ENCODE peak calls at places on chromosomes 13 and 19, in eight cellular contexts. One of them, this sample, is unnamed.

GRCh38 chr13:110620596-110620995 is 5.3 kb downstream of the NAXD start:
- DNase-seq in heart right ventricle: no peak
- DNase-seq in GM23338: no peak
- DNase-seq in neural crest cell: no peak
- DNase-seq in fibroblast of lung: no peak
- DNase-seq in left ventricle myocardium inferior: no peak
- DNase-seq in pancreas: no peak
- DNase-seq in IMR-90: no peak
- DNase-seq in this sample: no peak

GRCh38 chr19:3690551-3691371 is 9.5 kb downstream of the PIP5K1C start:
- DNase-seq in heart right ventricle: no peak
- DNase-seq in GM23338: no peak
- DNase-seq in neural crest cell: no peak
- DNase-seq in fibroblast of lung: no peak
- DNase-seq in left ventricle myocardium inferior: no peak
- DNase-seq in pancreas: no peak
- DNase-seq in IMR-90: no peak
- DNase-seq in this sample: no peak

GRCh38 chr19:4267101-4267900 is 11.8 kb upstream of the SHD start:
- DNase-seq in heart right ventricle: peak
- DNase-seq in GM23338: peak
- DNase-seq in neural crest cell: peak
- DNase-seq in fibroblast of lung: peak
- DNase-seq in left ventricle myocardium inferior: peak
- DNase-seq in pancreas: peak
- DNase-seq in IMR-90: peak
- DNase-seq in this sample: peak

GRCh38 chr19:45059258-45059965 is 16.9 kb downstream of the ZNF296 start:
- DNase-seq in heart right ventricle: peak
- DNase-seq in GM23338: peak
- DNase-seq in neural crest cell: peak
- DNase-seq in fibroblast of lung: peak
- DNase-seq in left ventricle myocardium inferior: peak
- DNase-seq in pancreas: no peak
- DNase-seq in IMR-90: peak
- DNase-seq in this sample: peak

GRCh38 chr19:32630338-32630737 is 44.6 kb downstream of the ANKRD27 start:
- DNase-seq in heart right ventricle: no peak
- DNase-seq in GM23338: peak
- DNase-seq in neural crest cell: no peak
- DNase-seq in fibroblast of lung: no peak
- DNase-seq in left ventricle myocardium inferior: no peak
- DNase-seq in pancreas: no peak
- DNase-seq in IMR-90: no peak
- DNase-seq in this sample: no peak

GRCh38 chr19:29772696-29773095 is 39.1 kb upstream of the CCNE1 start:
- DNase-seq in heart right ventricle: no peak
- DNase-seq in GM23338: no peak
- DNase-seq in neural crest cell: no peak
- DNase-seq in fibroblast of lung: no peak
- DNase-seq in left ventricle myocardium inferior: no peak
- DNase-seq in pancreas: no peak
- DNase-seq in IMR-90: no peak
- DNase-seq in this sample: no peak

GRCh38 chr13:22758245-22758644 is 422.5 kb upstream of the SGCG start:
- DNase-seq in heart right ventricle: no peak
- DNase-seq in GM23338: peak
- DNase-seq in neural crest cell: no peak
- DNase-seq in fibroblast of lung: no peak
- DNase-seq in left ventricle myocardium inferior: no peak
- DNase-seq in pancreas: no peak
- DNase-seq in IMR-90: no peak
- DNase-seq in this sample: no peak

GRCh38 chr13:110676511-110677204 is 29.3 kb downstream of the CARS2 start:
- DNase-seq in heart right ventricle: no peak
- DNase-seq in GM23338: no peak
- DNase-seq in neural crest cell: no peak
- DNase-seq in fibroblast of lung: no peak
- DNase-seq in left ventricle myocardium inferior: no peak
- DNase-seq in pancreas: no peak
- DNase-seq in IMR-90: no peak
- DNase-seq in this sample: no peak

GRCh38 chr19:32570081-32570785 is 10.8 kb upstream of the PDCD5 start:
- DNase-seq in heart right ventricle: no peak
- DNase-seq in GM23338: peak
- DNase-seq in neural crest cell: peak
- DNase-seq in fibroblast of lung: peak
- DNase-seq in left ventricle myocardium inferior: no peak
- DNase-seq in pancreas: no peak
- DNase-seq in IMR-90: peak
- DNase-seq in this sample: peak

GRCh38 chr13:85283408-85283807 is 515.8 kb downstream of the SLITRK6 start:
- DNase-seq in heart right ventricle: no peak
- DNase-seq in GM23338: no peak
- DNase-seq in neural crest cell: no peak
- DNase-seq in fibroblast of lung: no peak
- DNase-seq in left ventricle myocardium inferior: no peak
- DNase-seq in pancreas: no peak
- DNase-seq in IMR-90: no peak
- DNase-seq in this sample: no peak

GRCh38 chr13:43245374-43245964 is 222.1 kb downstream of the DNAJC15 start:
- DNase-seq in heart right ventricle: no peak
- DNase-seq in GM23338: no peak
- DNase-seq in neural crest cell: no peak
- DNase-seq in fibroblast of lung: peak
- DNase-seq in left ventricle myocardium inferior: no peak
- DNase-seq in pancreas: no peak
- DNase-seq in IMR-90: peak
- DNase-seq in this sample: no peak

GRCh38 chr19:5351731-5352228 is 11.2 kb upstream of the PTPRS start:
- DNase-seq in heart right ventricle: no peak
- DNase-seq in GM23338: no peak
- DNase-seq in neural crest cell: no peak
- DNase-seq in fibroblast of lung: no peak
- DNase-seq in left ventricle myocardium inferior: no peak
- DNase-seq in pancreas: no peak
- DNase-seq in IMR-90: no peak
- DNase-seq in this sample: no peak

GRCh38 chr13:44810067-44810840 is 179.0 kb downstream of the NUFIP1 start:
- DNase-seq in heart right ventricle: no peak
- DNase-seq in GM23338: no peak
- DNase-seq in neural crest cell: no peak
- DNase-seq in fibroblast of lung: no peak
- DNase-seq in left ventricle myocardium inferior: no peak
- DNase-seq in pancreas: no peak
- DNase-seq in IMR-90: no peak
- DNase-seq in this sample: no peak

GRCh38 chr19:44212865-44213346 is 574 bp downstream of the ZNF227 start:
- DNase-seq in heart right ventricle: no peak
- DNase-seq in GM23338: peak
- DNase-seq in neural crest cell: no peak
- DNase-seq in fibroblast of lung: peak
- DNase-seq in left ventricle myocardium inferior: no peak
- DNase-seq in pancreas: no peak
- DNase-seq in IMR-90: peak
- DNase-seq in this sample: no peak

GRCh38 chr13:109509154-109509905 is 277.1 kb downstream of the IRS2 start:
- DNase-seq in heart right ventricle: no peak
- DNase-seq in GM23338: no peak
- DNase-seq in neural crest cell: no peak
- DNase-seq in fibroblast of lung: peak
- DNase-seq in left ventricle myocardium inferior: no peak
- DNase-seq in pancreas: no peak
- DNase-seq in IMR-90: peak
- DNase-seq in this sample: no peak

GRCh38 chr13:72259528-72259927 is 392.5 kb upstream of the DACH1 start:
- DNase-seq in heart right ventricle: no peak
- DNase-seq in GM23338: no peak
- DNase-seq in neural crest cell: no peak
- DNase-seq in fibroblast of lung: no peak
- DNase-seq in left ventricle myocardium inferior: no peak
- DNase-seq in pancreas: no peak
- DNase-seq in IMR-90: no peak
- DNase-seq in this sample: no peak

GRCh38 chr13:90201198-90201597 is 1146.3 kb upstream of the MIR17HG start:
- DNase-seq in heart right ventricle: no peak
- DNase-seq in GM23338: no peak
- DNase-seq in neural crest cell: no peak
- DNase-seq in fibroblast of lung: peak
- DNase-seq in left ventricle myocardium inferior: no peak
- DNase-seq in pancreas: no peak
- DNase-seq in IMR-90: no peak
- DNase-seq in this sample: no peak

GRCh38 chr19:11435833-11436313 is 438 bp downstream of the PRKCSH start:
- DNase-seq in heart right ventricle: no peak
- DNase-seq in GM23338: peak
- DNase-seq in neural crest cell: no peak
- DNase-seq in fibroblast of lung: peak
- DNase-seq in left ventricle myocardium inferior: no peak
- DNase-seq in pancreas: peak
- DNase-seq in IMR-90: peak
- DNase-seq in this sample: no peak

GRCh38 chr19:2326699-2327360 is 1.6 kb downstream of the LSM7 start:
- DNase-seq in heart right ventricle: no peak
- DNase-seq in GM23338: no peak
- DNase-seq in neural crest cell: no peak
- DNase-seq in fibroblast of lung: no peak
- DNase-seq in left ventricle myocardium inferior: no peak
- DNase-seq in pancreas: peak
- DNase-seq in IMR-90: no peak
- DNase-seq in this sample: no peak

GRCh38 chr19:37929512-37929911 is 22.5 kb downstream of the SIPA1L3 start:
- DNase-seq in heart right ventricle: no peak
- DNase-seq in GM23338: peak
- DNase-seq in neural crest cell: no peak
- DNase-seq in fibroblast of lung: no peak
- DNase-seq in left ventricle myocardium inferior: no peak
- DNase-seq in pancreas: no peak
- DNase-seq in IMR-90: no peak
- DNase-seq in this sample: no peak

GRCh38 chr13:95474992-95475391 is 77.5 kb upstream of the CLDN10 start:
- DNase-seq in heart right ventricle: no peak
- DNase-seq in GM23338: peak
- DNase-seq in neural crest cell: no peak
- DNase-seq in fibroblast of lung: no peak
- DNase-seq in left ventricle myocardium inferior: no peak
- DNase-seq in pancreas: no peak
- DNase-seq in IMR-90: no peak
- DNase-seq in this sample: no peak
- TF ChIP-seq CTCF in heart right ventricle: no peak
- TF ChIP-seq CTCF in GM23338: peak
- TF ChIP-seq CTCF in neural crest cell: no peak
- TF ChIP-seq CTCF in fibroblast of lung: no peak
- TF ChIP-seq CTCF in left ventricle myocardium inferior: no peak
- TF ChIP-seq CTCF in pancreas: no peak
- TF ChIP-seq CTCF in IMR-90: no peak
- TF ChIP-seq CTCF in this sample: no peak

DNA sequence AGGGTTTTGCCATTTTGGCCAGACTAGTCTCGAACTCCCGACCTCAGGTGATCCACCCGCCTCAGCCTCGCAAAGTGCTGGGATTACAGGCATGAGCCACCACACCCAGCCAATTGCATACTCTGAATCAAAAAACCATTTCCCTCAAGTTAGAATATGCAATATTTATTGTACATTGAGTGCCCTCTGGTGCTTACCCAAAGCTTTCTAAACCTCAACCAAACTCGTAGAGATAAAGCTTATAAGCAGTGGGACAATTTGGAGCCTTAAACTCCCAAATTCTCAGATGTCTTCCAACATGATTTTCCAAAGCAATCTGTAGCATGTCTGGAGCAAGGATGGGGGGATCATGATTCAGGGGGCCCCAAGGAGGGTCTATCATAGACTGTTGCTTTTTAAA is 22.4 kb downstream of the RFXAP start:
- DNase-seq in heart right ventricle: no peak
- DNase-seq in GM23338: no peak
- DNase-seq in neural crest cell: no peak
- DNase-seq in fibroblast of lung: peak
- DNase-seq in left ventricle myocardium inferior: no peak
- DNase-seq in pancreas: no peak
- DNase-seq in IMR-90: no peak
- DNase-seq in this sample: no peak
- TF ChIP-seq CTCF in heart right ventricle: no peak
- TF ChIP-seq CTCF in GM23338: no peak
- TF ChIP-seq CTCF in neural crest cell: no peak
- TF ChIP-seq CTCF in fibroblast of lung: no peak
- TF ChIP-seq CTCF in left ventricle myocardium inferior: no peak
- TF ChIP-seq CTCF in pancreas: no peak
- TF ChIP-seq CTCF in IMR-90: peak
- TF ChIP-seq CTCF in this sample: no peak

DNA sequence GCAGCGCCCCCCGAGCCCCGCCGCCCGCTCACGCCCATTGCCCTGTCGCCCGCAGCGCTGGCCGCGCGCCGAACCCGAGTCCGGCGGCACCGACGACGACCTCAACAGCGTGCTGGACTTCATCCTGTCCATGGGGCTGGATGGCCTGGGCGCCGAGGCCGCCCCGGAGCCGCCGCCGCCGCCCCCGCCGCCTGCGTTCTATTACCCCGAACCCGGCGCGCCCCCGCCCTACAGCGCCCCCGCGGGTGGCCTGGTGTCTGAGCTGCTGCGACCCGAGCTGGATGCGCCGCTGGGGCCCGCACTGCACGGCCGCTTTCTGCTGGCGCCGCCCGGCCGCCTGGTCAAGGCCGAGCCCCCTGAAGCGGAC is 518 bp downstream of the KLF2 start:
- DNase-seq in heart right ventricle: peak
- DNase-seq in GM23338: peak
- DNase-seq in neural crest cell: peak
- DNase-seq in fibroblast of lung: no peak
- DNase-seq in left ventricle myocardium inferior: peak
- DNase-seq in pancreas: no peak
- DNase-seq in IMR-90: no peak
- DNase-seq in this sample: peak
- TF ChIP-seq CTCF in heart right ventricle: peak
- TF ChIP-seq CTCF in GM23338: peak
- TF ChIP-seq CTCF in neural crest cell: peak
- TF ChIP-seq CTCF in fibroblast of lung: no peak
- TF ChIP-seq CTCF in left ventricle myocardium inferior: peak
- TF ChIP-seq CTCF in pancreas: no peak
- TF ChIP-seq CTCF in IMR-90: no peak
- TF ChIP-seq CTCF in this sample: no peak

DNA sequence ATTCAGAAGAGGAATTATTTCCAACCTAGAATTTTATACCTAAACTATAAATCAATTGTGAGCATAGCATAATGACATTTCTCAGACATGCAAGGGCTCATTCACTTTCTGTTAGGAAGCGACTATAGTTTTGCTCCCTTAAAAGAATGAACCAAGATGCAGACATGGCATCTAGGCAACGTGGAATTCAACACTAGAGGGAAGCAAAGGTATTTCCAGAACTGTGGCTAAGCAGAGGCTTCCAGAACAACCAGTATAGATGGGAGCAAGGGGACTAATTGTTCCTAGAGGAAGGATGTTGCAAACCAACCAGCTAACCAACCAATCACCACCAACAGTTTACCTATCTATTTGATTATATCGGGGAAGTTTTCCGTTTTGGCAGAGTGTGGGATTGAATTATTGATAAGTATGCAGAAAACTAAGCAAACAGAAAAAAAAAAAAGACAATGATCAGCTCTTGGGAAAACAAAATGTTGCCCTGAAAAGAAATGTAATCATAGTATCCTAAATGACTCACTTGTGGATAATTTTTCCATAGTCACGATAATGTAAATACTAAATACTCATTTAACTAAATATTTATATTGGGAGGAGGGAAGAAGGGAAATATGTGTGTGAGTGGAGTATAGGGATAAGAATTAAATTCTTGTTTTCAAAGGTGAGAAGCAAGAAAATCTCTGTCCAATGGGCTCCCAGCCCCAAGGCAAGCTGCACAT is 21.1 kb downstream of the ARL11 start:
- DNase-seq in heart right ventricle: no peak
- DNase-seq in GM23338: peak
- DNase-seq in neural crest cell: no peak
- DNase-seq in fibroblast of lung: peak
- DNase-seq in left ventricle myocardium inferior: no peak
- DNase-seq in pancreas: no peak
- DNase-seq in IMR-90: peak
- DNase-seq in this sample: no peak
- TF ChIP-seq CTCF in heart right ventricle: peak
- TF ChIP-seq CTCF in GM23338: peak
- TF ChIP-seq CTCF in neural crest cell: peak
- TF ChIP-seq CTCF in fibroblast of lung: peak
- TF ChIP-seq CTCF in left ventricle myocardium inferior: peak
- TF ChIP-seq CTCF in pancreas: no peak
- TF ChIP-seq CTCF in IMR-90: peak
- TF ChIP-seq CTCF in this sample: peak